ENCODE peak calls at places on chromosomes 3 and 15, in five cellular contexts. J is mucosa of descending colon; A is bronchial epithelial cell; V is CD8-positive, alpha-beta T cell; B is mammary epithelial cell. P is an unnamed sample. For H3K36me3, the result is how much of the 10 kb centered on the place peaks cover.

GRCh38 chr15:35696767-35697231 is 150.8 kb upstream of the DPH6 start:
- DNase-seq in J (no peak), A (peak), V (no peak), B (peak), P (no peak)

GRCh38 chr3:102000620-102001209 is 151.4 kb downstream of the NFKBIZ start:
- DNase-seq in J (no peak), A (no peak), V (no peak), B (no peak), P (no peak)

GRCh38 chr15:80127911-80128310 is 24.9 kb upstream of the FAH start:
- DNase-seq in J (no peak), A (no peak), V (no peak), B (no peak), P (no peak)

GRCh38 chr3:6680119-6680806 is 180.7 kb upstream of the GRM7 start:
- DNase-seq in J (no peak), A (no peak), V (no peak), B (no peak), P (no peak)

GRCh38 chr3:14858105-14858504 is 39.3 kb downstream of the FGD5 start:
- DNase-seq in J (no peak), A (no peak), V (no peak), B (no peak), P (no peak)

GRCh38 chr3:112610121-112610520 is 30.8 kb downstream of the CCDC80 start:
- DNase-seq in J (no peak), A (no peak), V (no peak), B (no peak), P (no peak)

GRCh38 chr3:56854856-56855620 is 53.3 kb upstream of the ARHGEF3 start:
- DNase-seq in J (no peak), A (no peak), V (no peak), B (no peak), P (no peak)

GRCh38 chr3:10374311-10374710 is 53.4 kb upstream of the SEC13 start:
- DNase-seq in J (no peak), A (no peak), V (no peak), B (no peak), P (no peak)

GRCh38 chr15:91849749-91850161 is 3.8 kb upstream of the SLCO3A1 start:
- DNase-seq in J (no peak), A (peak), V (no peak), B (peak), P (no peak)

GRCh38 chr15:98342911-98343310 is 305.4 kb upstream of the IGF1R start:
- DNase-seq in J (no peak), A (peak), V (no peak), B (no peak), P (no peak)

GRCh38 chr3:43996379-43997301 is 245.0 kb upstream of the TOPAZ1 start:
- DNase-seq in J (no peak), A (peak), V (no peak), B (peak), P (no peak)

GRCh38 chr15:89490081-89490480 is 6.3 kb downstream of the RHCG start:
- DNase-seq in J (no peak), A (no peak), V (no peak), B (no peak), P (no peak)

GRCh38 chr3:113985526-113985925 is 37.7 kb downstream of the ZDHHC23 start:
- DNase-seq in J (no peak), A (no peak), V (no peak), B (no peak), P (no peak)

GRCh38 chr15:28880680-28881079 is 5.1 kb upstream of the APBA2 start:
- DNase-seq in J (peak), A (no peak), V (no peak), B (no peak), P (no peak)

GRCh38 chr3:52532517-52532837 is 1.2 kb downstream of the NT5DC2 start:
- DNase-seq in J (peak), A (peak), V (peak), B (no peak), P (no peak)

GRCh38 chr3:179463299-179463698 is 12.0 kb upstream of the GNB4 start:
- DNase-seq in J (no peak), A (no peak), V (no peak), B (no peak), P (no peak)

GRCh38 chr3:66010348-66011097 is 28.2 kb downstream of the MAGI1 start:
- DNase-seq in J (no peak), A (peak), V (no peak), B (peak), P (no peak)

GRCh38 chr3:50628601-50629000 is 11.7 kb downstream of the MAPKAPK3 start:
- DNase-seq in J (no peak), A (no peak), V (no peak), B (no peak), P (no peak)

GRCh38 chr15:56582785-56583184 is 117.8 kb upstream of the MNS1 start:
- DNase-seq in J (no peak), A (no peak), V (no peak), B (peak), P (no peak)

GRCh38 chr3:55842204-55842603 is 355.1 kb upstream of the WNT5A start:
- DNase-seq in J (no peak), A (no peak), V (no peak), B (no peak), P (no peak)

GRCh38 chr3:45165497-45166282 is 19.5 kb upstream of the CDCP1 start:
- DNase-seq in J (no peak), A (peak), V (no peak), B (no peak), P (no peak)

GRCh38 chr15:39282663-39283208 is 298.1 kb upstream of the THBS1 start:
- DNase-seq in J (no peak), A (no peak), V (no peak), B (no peak), P (no peak)

GRCh38 chr15:29632671-29633406 is 189.4 kb downstream of the TJP1 start:
- DNase-seq in J (no peak), A (peak), V (no peak), B (no peak), P (no peak)

GRCh38 chr3:114427407-114428172 is 133.8 kb downstream of the TIGIT start:
- DNase-seq in J (no peak), A (no peak), V (no peak), B (no peak), P (no peak)

GRCh38 chr15:63338170-63338569 is 43.5 kb downstream of the CA12 start:
- DNase-seq in J (no peak), A (peak), V (no peak), B (peak), P (no peak)

GRCh38 chr3:117865338-117865737 is 1155.8 kb downstream of the TUSC7 start:
- DNase-seq in J (no peak), A (no peak), V (no peak), B (no peak), P (no peak)

GRCh38 chr3:126685493-126685892 is 18.5 kb upstream of the CHCHD6 start:
- DNase-seq in J (no peak), A (no peak), V (no peak), B (no peak), P (no peak)

GRCh38 chr3:172148269-172148668 is 108.9 kb downstream of the FNDC3B start:
- DNase-seq in J (no peak), A (no peak), V (no peak), B (no peak), P (no peak)

GRCh38 chr15:48062476-48062875 is 58.3 kb upstream of the SLC24A5 start:
- DNase-seq in J (no peak), A (peak), V (no peak), B (no peak), P (no peak)

GRCh38 chr3:49283997-49284396 is 7.0 kb upstream of the C3orf62 start:
- DNase-seq in J (no peak), A (no peak), V (no peak), B (no peak), P (no peak)
- H3K36me3 ChIP-seq in J (under half), A (under half), V (half or more), B (under half), P (under half)

GRCh38 chr15:101727186-101727585 is 2.9 kb upstream of the TARS3 start:
- DNase-seq in J (no peak), A (no peak), V (no peak), B (no peak), P (no peak)

GRCh38 chr15:101724675-101725005 is 367 bp upstream of the TARS3 start:
- DNase-seq in J (no peak), A (no peak), V (no peak), B (no peak), P (no peak)

GRCh38 chr15:101725073-101725472 is 800 bp upstream of the TARS3 start:
- DNase-seq in J (no peak), A (no peak), V (no peak), B (no peak), P (no peak)

GRCh38 chr15:101723161-101723873 is 956 bp downstream of the TARS3 start:
- DNase-seq in J (no peak), A (peak), V (peak), B (no peak), P (no peak)

DNA sequence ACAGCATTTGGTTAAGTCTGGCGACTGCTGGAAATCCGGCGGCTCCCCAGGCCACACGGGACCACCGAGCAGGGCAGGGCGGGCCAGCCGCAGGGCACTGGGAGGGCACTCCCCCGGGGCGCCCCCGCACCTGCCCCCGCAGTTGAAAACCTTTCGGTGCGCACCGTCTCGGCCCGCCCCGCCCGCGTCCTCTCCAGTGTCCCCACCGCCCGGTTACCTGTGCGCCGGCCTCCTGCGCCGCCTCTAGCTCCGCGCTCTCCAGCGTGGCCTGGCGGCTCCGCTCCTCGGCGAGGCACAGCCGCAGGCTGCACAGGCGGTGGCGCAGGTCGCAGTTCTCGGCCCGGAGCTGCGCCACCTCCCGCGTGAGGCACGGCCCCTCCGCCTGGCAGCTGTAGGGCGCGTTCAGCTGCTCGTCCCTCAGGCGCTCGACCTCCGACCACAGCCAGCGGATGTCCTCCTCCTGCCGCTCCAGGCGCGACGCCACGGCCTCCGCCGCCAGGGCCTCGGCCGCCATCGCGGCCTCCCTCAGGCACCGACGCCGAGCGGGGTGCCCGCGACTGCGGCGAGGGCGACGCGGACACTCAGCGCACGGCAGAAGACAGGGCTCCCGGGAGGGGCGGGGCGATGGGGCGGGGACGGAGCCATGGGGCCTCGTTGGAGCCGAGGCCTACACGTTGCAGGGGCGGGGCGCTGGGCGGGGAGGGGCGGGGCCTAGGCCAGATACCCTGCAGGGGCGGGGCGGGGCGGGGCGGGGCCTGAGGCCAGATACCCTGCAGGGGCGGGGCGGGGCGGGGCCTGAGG is at the start of gene TARS3:
- DNase-seq in J (peak), A (peak), V (peak), B (peak), P (peak)
- TF ChIP-seq CTCF in J (no peak), A (peak), V (no peak), B (peak), P (no peak)

GRCh38 chr3:130687327-130687726 is 59.3 kb downstream of the PIK3R4 start:
- DNase-seq in J (no peak), A (no peak), V (no peak), B (no peak), P (peak)
- H3K36me3 ChIP-seq in J (under half), A (under half), V (under half), B (under half), P (under half)

GRCh38 chr3:155129396-155129795 is 49.3 kb downstream of the MME start:
- DNase-seq in J (no peak), A (no peak), V (no peak), B (no peak), P (no peak)
- TF ChIP-seq CTCF in J (no peak), A (no peak), V (no peak), B (no peak), P (no peak)

P was measured in BJ.